ENCODE peak calls at places on chromosomes 2 and 18, in eight cellular contexts. K, D, O, J, H, C, P and Q are unnamed samples.

GRCh38 chr2:181312515-181312927 is 144.7 kb upstream of the ITGA4 start:
- DNase-seq in K (no peak), D (no peak), O (no peak), J (no peak), H (no peak), C (peak), P (no peak), Q (peak)

GRCh38 chr2:42021490-42021889 is 26.3 kb upstream of the PKDCC start:
- DNase-seq in K (no peak), D (no peak), O (no peak), J (no peak), H (no peak), C (no peak), P (no peak), Q (no peak)

GRCh38 chr2:215038411-215038810 is 100.0 kb downstream of the ABCA12 start:
- DNase-seq in K (no peak), D (no peak), O (no peak), J (no peak), H (no peak), C (no peak), P (no peak), Q (no peak)

GRCh38 chr18:8936646-8937045 is 165.9 kb upstream of the NDUFV2 start:
- DNase-seq in K (no peak), D (no peak), O (no peak), J (no peak), H (no peak), C (no peak), P (no peak), Q (no peak)

GRCh38 chr2:68643011-68643873 is at the start of gene PROKR1:
- DNase-seq in K (no peak), D (no peak), O (no peak), J (peak), H (no peak), C (no peak), P (no peak), Q (peak)

GRCh38 chr2:142290931-142291330 is 160.1 kb upstream of the LRP1B start:
- DNase-seq in K (no peak), D (no peak), O (no peak), J (no peak), H (no peak), C (no peak), P (no peak), Q (no peak)

GRCh38 chr18:23462876-23463275 is 9.8 kb downstream of the RIOK3 start:
- DNase-seq in K (no peak), D (no peak), O (no peak), J (no peak), H (no peak), C (no peak), P (no peak), Q (no peak)

GRCh38 chr2:40716879-40717278 is 265.0 kb upstream of the SLC8A1 start:
- DNase-seq in K (no peak), D (no peak), O (no peak), J (no peak), H (no peak), C (no peak), P (no peak), Q (no peak)

GRCh38 chr18:29181151-29181901 is 1004.4 kb upstream of the CDH2 start:
- DNase-seq in K (no peak), D (no peak), O (no peak), J (no peak), H (no peak), C (no peak), P (no peak), Q (no peak)

GRCh38 chr2:182445566-182445965 is 18.7 kb upstream of the PDE1A start:
- DNase-seq in K (no peak), D (no peak), O (no peak), J (no peak), H (no peak), C (no peak), P (no peak), Q (no peak)

GRCh38 chr2:22999951-23000350 is 385.0 kb upstream of the KLHL29 start:
- DNase-seq in K (no peak), D (no peak), O (no peak), J (no peak), H (no peak), C (no peak), P (no peak), Q (no peak)

GRCh38 chr2:126543081-126543480 is 112.9 kb upstream of the GYPC start:
- DNase-seq in K (no peak), D (no peak), O (no peak), J (no peak), H (no peak), C (no peak), P (no peak), Q (no peak)

GRCh38 chr2:140586379-140586778 is 1544.4 kb downstream of the LRP1B start:
- DNase-seq in K (no peak), D (no peak), O (no peak), J (peak), H (no peak), C (no peak), P (no peak), Q (no peak)

GRCh38 chr2:8110716-8111115 is 571.1 kb upstream of the ID2 start:
- DNase-seq in K (no peak), D (no peak), O (no peak), J (no peak), H (no peak), C (no peak), P (no peak), Q (no peak)

GRCh38 chr18:34494359-34494696 is 215.8 kb upstream of the DTNA start:
- DNase-seq in K (no peak), D (no peak), O (no peak), J (no peak), H (no peak), C (no peak), P (no peak), Q (no peak)